ENCODE peak calls at places on chromosomes 4 and X, in ten cellular contexts. V, E, B, Y, T, S, K, L, F and I are unnamed samples.

GRCh38 chrX:155027509-155028066 is 944 bp downstream of the FUNDC2 start:
- DNase-seq in T (no peak), V (peak; percentile 68), E (no peak), Y (no peak), B (peak; percentile 4), S (no peak), L (peak; percentile 4), K (no peak), F (no peak), I (no peak)

GRCh38 chr4:139443661-139444060 is 10.3 kb upstream of the RAB33B start:
- DNase-seq in Y (no peak), S (no peak), V (no peak), B (no peak), L (no peak), F (no peak), E (no peak), T (no peak), K (no peak), I (no peak)

GRCh38 chrX:153723351-153724251 is 586 bp downstream of the BCAP31 start:
- DNase-seq in B (no peak), E (peak; percentile 65), L (peak; percentile 67), T (no peak), F (peak; percentile 54), Y (no peak), S (no peak), K (peak; percentile 41), V (peak; percentile 51), I (no peak)

GRCh38 chr4:58301384-58301783 is 1191.2 kb upstream of the IGFBP7 start:
- DNase-seq in V (no peak), F (no peak), B (no peak), T (no peak), K (no peak), L (peak; percentile 97), Y (no peak), S (no peak), E (peak; percentile 5), I (no peak)

GRCh38 chr4:184792950-184793555 is 32.7 kb downstream of the ACSL1 start:
- DNase-seq in V (peak; percentile 94), B (peak; percentile 92), T (no peak), Y (peak; percentile 84), E (no peak), S (no peak), L (no peak), K (no peak), F (peak; percentile 67), I (no peak)

GRCh38 chr4:112473985-112474384 is 42.0 kb downstream of the NEUROG2 start:
- DNase-seq in K (no peak), T (no peak), L (no peak), S (no peak), E (no peak), V (no peak), B (no peak), Y (no peak), F (no peak), I (no peak)

GRCh38 chrX:30196322-30196721 is 19.0 kb upstream of the MAGEB2 start:
- DNase-seq in V (peak; percentile 18), F (no peak), B (peak; percentile 28), S (no peak), K (no peak), T (no peak), L (peak; percentile 66), Y (no peak), E (peak; percentile 25), I (no peak)

GRCh38 chrX:113741744-113742143 is 842.1 kb upstream of the HTR2C start:
- DNase-seq in B (peak; percentile 1), Y (no peak), F (no peak), L (peak; percentile 33), T (no peak), K (no peak), V (no peak), E (peak; percentile 34), S (no peak), I (no peak)

GRCh38 chrX:119726900-119727555 is 31.4 kb upstream of the SOWAHD start:
- DNase-seq in Y (no peak), V (peak; percentile 24), L (peak; percentile 19), S (no peak), F (no peak), T (no peak), E (no peak), K (no peak), B (no peak), I (no peak)

GRCh38 chr4:189769131-189769530 is 171.5 kb upstream of the FRG1 start:
- DNase-seq in K (no peak), E (peak; percentile 32), S (no peak), Y (no peak), B (no peak), L (no peak), T (no peak), F (no peak), V (no peak), I (no peak)

GRCh38 chr4:41692717-41693345 is 55.7 kb downstream of the PHOX2B start:
- DNase-seq in T (no peak), S (no peak), F (peak; percentile 12), B (peak; percentile 69), E (peak; percentile 69), V (peak; percentile 65), L (peak; percentile 75), K (peak; percentile 0), Y (peak; percentile 5), I (peak; percentile 43)

GRCh38 chrX:16100673-16101072 is 22.7 kb upstream of the GRPR start:
- DNase-seq in B (no peak), E (no peak), Y (no peak), L (peak; percentile 61), K (no peak), V (no peak), S (no peak), T (no peak), F (no peak), I (no peak)

GRCh38 chr4:3324093-3324815 is 31.4 kb downstream of the RGS12 start:
- DNase-seq in K (no peak), L (peak; percentile 87), B (no peak), E (peak; percentile 61), F (no peak), V (no peak), Y (no peak), T (no peak), S (peak; percentile 63), I (no peak)

GRCh38 chr4:1317177-1318045 is 27.7 kb downstream of the MAEA start:
- DNase-seq in T (no peak), B (no peak), F (no peak), Y (no peak), S (no peak), L (no peak), V (no peak), K (no peak), E (no peak), I (no peak)

GRCh38 chrX:153411255-153411987 is at the start of gene ZFP92:
- DNase-seq in T (no peak), Y (no peak), L (no peak), E (no peak), B (no peak), K (peak; percentile 9), V (peak; percentile 25), S (peak; percentile 78), F (no peak), I (peak; percentile 79)

GRCh38 chr4:38965866-38966265 is 66.3 kb downstream of the TMEM156 start:
- DNase-seq in B (no peak), E (no peak), Y (no peak), L (no peak), V (no peak), F (no peak), K (no peak), S (no peak), T (no peak), I (no peak)

GRCh38 chrX:67780694-67781109 is 236.9 kb downstream of the AR start:
- DNase-seq in S (peak; percentile 87), F (peak; percentile 42), T (no peak), L (peak; percentile 72), Y (peak; percentile 91), K (no peak), V (peak; percentile 98), E (no peak), B (peak; percentile 0), I (peak; percentile 89)

GRCh38 chr4:82984459-82984858 is 26.2 kb downstream of the LIN54 start:
- DNase-seq in V (peak; percentile 69), E (peak; percentile 30), F (peak; percentile 34), B (peak; percentile 46), S (no peak), Y (no peak), T (no peak), K (no peak), L (no peak), I (no peak)